ENCODE peak calls at places on chromosome 19, in five cellular contexts. T is H1, S is A549, V is GM12878, I is K562. U is an unnamed sample.

GRCh38 chr19:1864480-1865171 is 1.2 kb upstream of the KLF16 start:
- DNase-seq in T (no peak), S (no peak), V (no peak), I (peak; percentile 79), U (peak; percentile 66)

GRCh38 chr19:51097166-51097736 is 11.0 kb downstream of the CTU1 start:
- DNase-seq in T (no peak), S (peak; percentile 73), V (no peak), I (peak; percentile 76), U (peak; percentile 34)

GRCh38 chr19:29644179-29644578 is 21.1 kb upstream of the PLEKHF1 start:
- DNase-seq in T (no peak), S (no peak), V (no peak), I (no peak), U (no peak)

GRCh38 chr19:7349961-7350711 is 1.4 kb downstream of the ARHGEF18 start:
- DNase-seq in T (no peak), S (no peak), V (no peak), I (no peak), U (no peak)

GRCh38 chr19:14367016-14367415 is 14.2 kb upstream of the ADGRE5 start:
- DNase-seq in T (no peak), S (no peak), V (no peak), I (no peak), U (no peak)

GRCh38 chr19:5644051-5644450 is 21.2 kb downstream of the SAFB start:
- DNase-seq in T (no peak), S (no peak), V (no peak), I (no peak), U (no peak)

GRCh38 chr19:15584541-15585115 is 30.4 kb upstream of the CYP4F8 start:
- DNase-seq in T (peak; percentile 15), S (peak; percentile 60), V (no peak), I (peak; percentile 79), U (peak; percentile 74)

GRCh38 chr19:14102102-14102696 is 11.6 kb upstream of the SAMD1 start:
- DNase-seq in T (no peak), S (no peak), V (no peak), I (no peak), U (no peak)

GRCh38 chr19:20999731-21000352 is 20.6 kb upstream of the ZNF430 start:
- DNase-seq in T (peak; percentile 92), S (no peak), V (peak; percentile 62), I (peak; percentile 70), U (no peak)

GRCh38 chr19:1931445-1931844 is 9.5 kb upstream of the CSNK1G2 start:
- DNase-seq in T (no peak), S (no peak), V (no peak), I (no peak), U (no peak)

GRCh38 chr19:55305491-55305890 is 19.6 kb downstream of the TMEM150B start:
- DNase-seq in T (no peak), S (peak; percentile 66), V (no peak), I (peak; percentile 78), U (no peak)

GRCh38 chr19:10968527-10969081 is 7.8 kb downstream of the SMARCA4 start:
- DNase-seq in T (no peak), S (no peak), V (peak; percentile 41), I (no peak), U (no peak)

GRCh38 chr19:9144920-9145319 is 4.7 kb downstream of the ZNF317 start:
- DNase-seq in T (no peak), S (no peak), V (no peak), I (no peak), U (no peak)

GRCh38 chr19:15195987-15196682 is 4.7 kb downstream of the NOTCH3 start:
- DNase-seq in T (no peak), S (no peak), V (no peak), I (peak; percentile 47), U (no peak)

GRCh38 chr19:4352701-4353121 is 9.3 kb downstream of the MPND start:
- DNase-seq in T (no peak), S (peak; percentile 51), V (no peak), I (peak; percentile 74), U (peak; percentile 47)

GRCh38 chr19:29845576-29846176 is 33.9 kb downstream of the CCNE1 start:
- DNase-seq in T (no peak), S (peak; percentile 87), V (no peak), I (peak; percentile 40), U (no peak)

GRCh38 chr19:5352229-5352763 is 11.7 kb upstream of the PTPRS start:
- DNase-seq in T (no peak), S (no peak), V (no peak), I (no peak), U (no peak)

GRCh38 chr19:6773323-6773931 is 919 bp downstream of the VAV1 start:
- DNase-seq in T (no peak), S (no peak), V (peak; percentile 64), I (peak; percentile 35), U (no peak)

GRCh38 chr19:58228584-58229254 is at the start of gene ZNF544:
- DNase-seq in T (no peak), S (peak; percentile 75), V (peak; percentile 9), I (peak; percentile 80), U (peak; percentile 45)

GRCh38 chr19:27748551-27749152 is 1464.3 kb downstream of the UQCRFS1 start:
- DNase-seq in T (no peak), S (no peak), V (no peak), I (no peak), U (no peak)

GRCh38 chr19:11265177-11265784 is 3.0 kb upstream of the DOCK6 start:
- DNase-seq in T (no peak), S (no peak), V (no peak), I (peak; percentile 8), U (no peak)

GRCh38 chr19:15469513-15470297 is 5.4 kb upstream of the RASAL3 start:
- DNase-seq in T (no peak), S (no peak), V (no peak), I (no peak), U (no peak)

GRCh38 chr19:48315712-48316111 is 9.6 kb upstream of the EMP3 start:
- DNase-seq in T (no peak), S (no peak), V (no peak), I (no peak), U (no peak)
- TF ChIP-seq KDM1A in T (no peak), S (no peak), V (no peak), I (no peak), U (no peak)

DNA sequence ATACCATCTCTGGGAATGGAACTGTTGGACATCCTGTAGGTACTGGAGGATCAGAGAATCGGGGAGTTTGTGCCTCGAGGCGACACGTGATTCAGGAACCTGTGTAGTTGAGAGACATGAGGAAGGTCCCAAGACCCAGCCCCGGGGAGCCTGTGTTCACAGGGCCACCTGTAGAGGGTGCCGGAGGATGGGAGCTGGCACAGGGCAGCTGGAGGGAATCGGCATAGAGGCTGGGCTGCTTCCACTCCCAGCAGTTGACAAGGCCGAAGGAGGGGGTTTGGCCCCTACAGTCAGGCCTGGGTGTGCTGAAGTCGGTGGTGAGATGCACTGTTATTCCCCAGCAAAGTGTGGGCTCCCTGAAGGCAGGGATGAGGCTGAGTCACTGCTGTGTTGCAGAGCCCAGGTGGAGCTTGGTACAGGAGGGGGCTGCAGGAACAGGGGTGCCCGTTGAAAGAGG is 2.5 kb upstream of the ISYNA1 start:
- DNase-seq in T (no peak), S (no peak), V (no peak), I (no peak), U (peak; percentile 57)
- TF ChIP-seq KDM1A in T (no peak), S (no peak), V (no peak), I (no peak), U (no peak)

GRCh38 chr19:3348042-3348441 is 18.3 kb upstream of the NFIC start:
- DNase-seq in T (no peak), S (no peak), V (no peak), I (no peak), U (no peak)
- TF ChIP-seq KDM1A in T (no peak), S (peak; percentile 45), V (no peak), I (peak; percentile 58), U (peak; percentile 68)

GRCh38 chr19:54275951-54276350 is 5.0 kb downstream of the LILRB2 start:
- DNase-seq in T (no peak), S (no peak), V (no peak), I (no peak), U (no peak)
- TF ChIP-seq KDM1A in T (no peak), S (no peak), V (no peak), I (no peak), U (no peak)

GRCh38 chr19:42193706-42194105 is 23.8 kb downstream of the DEDD2 start:
- DNase-seq in T (no peak), S (no peak), V (no peak), I (no peak), U (no peak)
- TF ChIP-seq KDM1A in T (no peak), S (no peak), V (no peak), I (no peak), U (no peak)

DNA sequence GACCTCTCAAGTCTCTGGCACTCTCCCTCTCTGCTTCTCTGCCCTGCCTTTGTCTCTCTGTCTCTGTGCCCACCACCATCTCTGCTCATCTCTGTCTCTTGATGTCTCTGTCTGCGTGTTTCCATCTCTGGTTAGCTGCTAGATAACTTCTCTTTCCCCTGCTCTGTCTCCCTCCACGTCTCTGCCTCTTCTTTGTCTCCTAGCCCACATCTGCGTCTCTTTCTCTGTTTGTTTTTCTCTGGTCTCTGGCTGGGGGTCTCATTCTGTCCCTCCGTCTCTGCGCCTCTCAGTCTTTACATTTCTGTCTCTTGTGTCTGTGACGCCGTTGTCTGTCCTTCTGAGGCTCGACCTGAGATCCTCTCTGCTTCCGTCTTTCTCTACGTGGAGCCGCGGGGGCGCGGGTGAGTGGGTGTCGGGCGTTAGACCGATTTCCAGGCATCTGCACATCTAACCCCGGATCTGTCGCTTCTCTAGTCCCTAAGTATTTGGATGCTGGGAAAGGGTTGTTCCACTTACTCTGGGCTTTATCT is 386 bp downstream of the GIPR start:
- DNase-seq in T (no peak), S (no peak), V (no peak), I (no peak), U (no peak)
- TF ChIP-seq KDM1A in T (no peak), S (no peak), V (no peak), I (no peak), U (no peak)

GRCh38 chr19:18587962-18588610 is 512 bp upstream of the REX1BD start:
- DNase-seq in T (no peak), S (no peak), V (no peak), I (no peak), U (peak; percentile 53)
- TF ChIP-seq KDM1A in T (no peak), S (no peak), V (no peak), I (no peak), U (no peak)